ENCODE peak calls at places on chromosomes 5 and 9, in five cellular contexts. K, B, O, M and D are unnamed samples.

GRCh38 chr9:91246842-91247241 is 114.9 kb downstream of the AUH start:
- DNase-seq in M (no peak), O (no peak), K (no peak), B (no peak), D (no peak)

GRCh38 chr9:104783588-104783987 is 19.7 kb downstream of the NIPSNAP3B start:
- DNase-seq in K (no peak), M (no peak), B (no peak), O (no peak), D (no peak)

GRCh38 chr9:21789541-21790037 is 12.8 kb upstream of the MTAP start:
- DNase-seq in K (peak), M (peak), O (no peak), B (peak), D (peak)

GRCh38 chr5:65142007-65142406 is 339.7 kb downstream of the ADAMTS6 start:
- DNase-seq in O (no peak), B (no peak), K (no peak), M (no peak), D (no peak)

GRCh38 chr5:5564884-5565283 is 142.4 kb downstream of the ICE1 start:
- DNase-seq in K (no peak), O (no peak), M (no peak), B (no peak), D (no peak)

GRCh38 chr5:26813235-26813634 is 225.2 kb downstream of the CDH9 start:
- DNase-seq in O (no peak), K (no peak), M (no peak), B (no peak), D (no peak)

GRCh38 chr5:474826-475661 is 32.1 kb downstream of the EXOC3 start:
- DNase-seq in O (peak), B (no peak), K (no peak), M (no peak), D (no peak)

GRCh38 chr9:37324691-37325490 is 97.6 kb upstream of the GRHPR start:
- DNase-seq in B (no peak), O (no peak), M (no peak), K (no peak), D (no peak)

GRCh38 chr9:90340421-90340820 is 302.2 kb downstream of the DIRAS2 start:
- DNase-seq in K (no peak), M (no peak), O (no peak), B (no peak), D (no peak)

GRCh38 chr5:51632794-51633193 is 249.5 kb downstream of the ISL1 start:
- DNase-seq in O (no peak), K (no peak), M (no peak), B (no peak), D (no peak)

GRCh38 chr9:70421272-70422180 is 7.1 kb upstream of the KLF9 start:
- DNase-seq in B (no peak), K (no peak), M (peak), O (no peak), D (peak)

GRCh38 chr9:93099551-93100264 is 3.7 kb downstream of the CARD19 start:
- DNase-seq in O (peak), M (no peak), B (no peak), K (no peak), D (no peak)

GRCh38 chr5:58248221-58248620 is 211.7 kb downstream of the PLK2 start:
- DNase-seq in M (no peak), B (no peak), K (no peak), O (no peak), D (no peak)

GRCh38 chr5:97131139-97131710 is 11.2 kb downstream of the LIX1 start:
- DNase-seq in B (no peak), M (no peak), O (no peak), K (no peak), D (no peak)

GRCh38 chr5:103849934-103850333 is 287.3 kb upstream of the NUDT12 start:
- DNase-seq in K (no peak), B (peak), M (no peak), O (no peak), D (no peak)

GRCh38 chr5:39399135-39400036 is 25.4 kb downstream of the DAB2 start:
- DNase-seq in B (peak), M (no peak), K (no peak), O (no peak), D (no peak)

GRCh38 chr9:90065001-90065400 is 460.2 kb downstream of the GADD45G start:
- DNase-seq in K (no peak), O (no peak), B (no peak), M (no peak), D (no peak)

GRCh38 chr5:98977723-98978122 is 48.9 kb upstream of the CHD1 start:
- DNase-seq in O (no peak), B (no peak), K (no peak), M (no peak), D (no peak)

GRCh38 chr5:176743136-176743827 is 67.1 kb upstream of the UNC5A start:
- DNase-seq in M (no peak), O (peak), K (no peak), B (no peak), D (no peak)

GRCh38 chr9:18795947-18796705 is 236.9 kb downstream of the SAXO1 start:
- DNase-seq in B (no peak), O (no peak), K (no peak), M (no peak), D (no peak)

GRCh38 chr5:59496524-59497134 is 396.9 kb downstream of the PDE4D start:
- DNase-seq in K (no peak), B (no peak), O (peak), M (no peak), D (no peak)

GRCh38 chr9:78695521-78695920 is 398.6 kb downstream of the PSAT1 start:
- DNase-seq in O (peak), M (no peak), B (no peak), K (no peak), D (no peak)

GRCh38 chr5:77437194-77437593 is 54.9 kb downstream of the WDR41 start:
- DNase-seq in O (no peak), B (peak), K (no peak), M (no peak), D (no peak)

GRCh38 chr5:133108481-133108921 is 56.7 kb downstream of the HSPA4 start:
- DNase-seq in M (no peak), O (no peak), K (no peak), B (no peak), D (no peak)

GRCh38 chr5:124737651-124738050 is 8.8 kb downstream of the ZNF608 start:
- DNase-seq in B (no peak), K (no peak), M (no peak), O (no peak), D (no peak)

GRCh38 chr5:135498662-135498995 is 37.1 kb downstream of the NEUROG1 start:
- DNase-seq in K (no peak), O (no peak), B (no peak), M (no peak), D (no peak)

GRCh38 chr5:109485030-109485429 is 75.3 kb upstream of the PJA2 start:
- DNase-seq in B (no peak), K (no peak), M (no peak), O (no peak), D (no peak)

GRCh38 chr9:11038366-11038765 is 425.6 kb upstream of the PTPRD start:
- DNase-seq in O (no peak), M (no peak), K (no peak), B (no peak), D (no peak)

GRCh38 chr9:132591751-132592314 is 9.4 kb downstream of the BARHL1 start:
- DNase-seq in K (no peak), B (no peak), M (no peak), O (no peak), D (no peak)

GRCh38 chr9:87118594-87118993 is 171.3 kb upstream of the GAS1 start:
- DNase-seq in K (no peak), B (no peak), O (no peak), M (no peak), D (no peak)

GRCh38 chr5:65481635-65482271 is at the start of gene ADAMTS6:
- DNase-seq in K (peak), M (peak), O (peak), B (peak), D (peak)

GRCh38 chr5:80871541-80871961 is 88.6 kb upstream of the RASGRF2 start:
- DNase-seq in B (peak), O (no peak), M (no peak), K (no peak), D (no peak)

GRCh38 chr9:120388000-120388855 is 191.7 kb downstream of the CDK5RAP2 start:
- DNase-seq in O (no peak), B (no peak), M (no peak), K (no peak), D (no peak)

GRCh38 chr9:92656537-92656925 is 13.4 kb downstream of the IPPK start:
- DNase-seq in B (no peak), O (peak), K (no peak), M (no peak), D (no peak)

GRCh38 chr9:132164604-132165362 is 2.9 kb downstream of the NTNG2 start:
- DNase-seq in B (no peak), M (no peak), K (no peak), O (no peak), D (no peak)

GRCh38 chr9:20043461-20043860 is 254.6 kb upstream of the SLC24A2 start:
- DNase-seq in M (no peak), O (no peak), B (no peak), K (no peak), D (no peak)

GRCh38 chr5:31918739-31919138 is 255.4 kb downstream of the GOLPH3 start:
- DNase-seq in K (no peak), M (no peak), B (no peak), O (no peak), D (no peak)